ENCODE peak calls at places on chromosomes 2 and 18, in nine cellular contexts. K is cerebellar nuclear complex, O is retina, D is WTC11, L is GM04504, M is hypothalamus, G is IMR-90, F is islet precursor cell, T is NCI-H1417 treated with DMSO at 0.1 percent for 48 hours. X is an unnamed sample.

GRCh38 chr2:232652505-232652851 is 19.1 kb downstream of the EFHD1 start:
- DNase-seq in D (no peak), G (no peak), T (no peak), F (no peak), K (no peak), O (no peak), L (no peak), M (no peak), X (peak; percentile 16)

GRCh38 chr2:65487404-65487803 is 55.0 kb upstream of the SPRED2 start:
- DNase-seq in M (no peak), O (no peak), D (no peak), L (no peak), T (no peak), K (no peak), G (no peak), F (no peak), X (no peak)

GRCh38 chr18:43482136-43482535 is 204.8 kb upstream of the SYT4 start:
- DNase-seq in G (no peak), T (no peak), D (no peak), F (no peak), M (no peak), K (no peak), O (no peak), L (no peak), X (no peak)

GRCh38 chr18:79064228-79064627 is 5.0 kb upstream of the ATP9B start:
- DNase-seq in M (no peak), L (no peak), D (no peak), T (peak; percentile 61), K (no peak), O (no peak), G (no peak), F (no peak), X (no peak)

GRCh38 chr2:158460632-158461297 is 4.0 kb downstream of the PKP4 start:
- DNase-seq in D (no peak), O (no peak), K (no peak), M (no peak), L (no peak), G (no peak), T (no peak), F (no peak), X (peak; percentile 16)

GRCh38 chr2:131034122-131035051 is 58.9 kb downstream of the FAM168B start:
- DNase-seq in T (no peak), M (peak; percentile 67), K (no peak), L (no peak), D (peak; percentile 60), O (peak; percentile 76), G (peak; percentile 15), F (peak; percentile 64), X (peak; percentile 11)

GRCh38 chr2:233981574-233982420 is 64.6 kb downstream of the TRPM8 start:
- DNase-seq in M (no peak), T (no peak), F (no peak), O (no peak), D (no peak), G (no peak), K (no peak), L (no peak), X (no peak)

GRCh38 chr2:27980242-27980641 is 89.7 kb downstream of the BABAM2 start:
- DNase-seq in F (no peak), L (no peak), K (no peak), M (no peak), G (no peak), T (peak; percentile 19), D (no peak), O (no peak), X (no peak)

GRCh38 chr18:9804517-9805104 is 81.2 kb upstream of the TXNDC2 start:
- DNase-seq in O (no peak), K (no peak), D (no peak), F (no peak), T (no peak), L (no peak), G (no peak), M (peak; percentile 54), X (no peak)

GRCh38 chr18:55404811-55405654 is 183.0 kb downstream of the TCF4 start:
- DNase-seq in F (no peak), M (peak; percentile 68), O (no peak), T (no peak), K (no peak), L (no peak), D (no peak), G (no peak), X (no peak)

GRCh38 chr2:129667586-129667985 is 311.9 kb upstream of the RAB6C start:
- DNase-seq in T (no peak), F (no peak), O (no peak), D (no peak), K (no peak), G (no peak), M (no peak), L (no peak), X (no peak)

GRCh38 chr2:199764273-199764800 is 86.7 kb downstream of the FTCDNL1 start:
- DNase-seq in F (peak; percentile 59), D (no peak), O (no peak), M (no peak), K (no peak), T (no peak), G (no peak), L (no peak), X (no peak)

GRCh38 chr2:88903744-88904353 is 212.4 kb downstream of the RPIA start:
- DNase-seq in T (no peak), M (peak; percentile 27), L (no peak), G (peak; percentile 13), K (no peak), O (peak; percentile 22), D (no peak), F (no peak), X (peak; percentile 32)

GRCh38 chr2:218716070-218716469 is 5.4 kb downstream of the TTLL4 start:
- DNase-seq in T (no peak), F (no peak), K (no peak), M (peak; percentile 45), L (no peak), O (no peak), G (peak; percentile 87), D (no peak), X (no peak)

GRCh38 chr2:18927525-18928232 is 338.3 kb upstream of the NT5C1B start:
- DNase-seq in D (no peak), T (no peak), K (no peak), O (no peak), G (no peak), F (no peak), M (no peak), L (no peak), X (no peak)

GRCh38 chr2:181780159-181781081 is 100.1 kb upstream of the NEUROD1 start:
- DNase-seq in G (peak; percentile 54), D (no peak), O (peak; percentile 34), K (no peak), T (no peak), M (peak; percentile 28), L (no peak), F (peak; percentile 79), X (peak; percentile 46)

GRCh38 chr2:216985658-216986141 is 125.8 kb upstream of the TNP1 start:
- DNase-seq in T (peak; percentile 95), D (peak; percentile 33), K (no peak), O (no peak), G (no peak), M (no peak), L (no peak), F (no peak), X (no peak)

GRCh38 chr2:116200086-116200485 is 1614.4 kb upstream of the DDX18 start:
- DNase-seq in G (no peak), D (no peak), F (no peak), M (no peak), T (no peak), O (no peak), K (no peak), L (no peak), X (no peak)

GRCh38 chr2:47043142-47043890 is 111.8 kb downstream of the STPG4 start:
- DNase-seq in G (peak; percentile 95), D (peak; percentile 22), F (peak; percentile 97), T (no peak), K (no peak), M (peak; percentile 50), L (peak; percentile 89), O (peak; percentile 34), X (peak; percentile 98)